ENCODE peak calls at places on chromosomes 12 and 14, in ten cellular contexts. D, E, N, Z, V, F, P, S, A and B are unnamed samples.
A peak's percentile ranks its signal among the peaks of the same experiment; 100 is the strongest.

GRCh38 chr14:64891173-64891838 is 11.6 kb upstream of the SPTB start:
- DNase-seq in S (no peak), N (no peak), P (no peak), D (no peak), A (no peak), E (no peak), Z (no peak), F (no peak), V (no peak), B (no peak)

GRCh38 chr12:124734224-124734788 is 129.4 kb downstream of the SCARB1 start:
- DNase-seq in Z (no peak), E (no peak), N (peak; percentile 97), F (no peak), V (peak; percentile 70), A (peak; percentile 62), S (no peak), D (no peak), P (no peak), B (no peak)

GRCh38 chr12:131920902-131921840 is 7.9 kb upstream of the PUS1 start:
- DNase-seq in F (no peak), N (no peak), E (no peak), V (no peak), P (no peak), A (no peak), Z (no peak), D (no peak), S (no peak), B (no peak)

GRCh38 chr14:42779024-42779423 is 1172.3 kb downstream of the LRFN5 start:
- DNase-seq in V (no peak), A (no peak), D (no peak), P (no peak), E (no peak), S (peak; percentile 53), F (no peak), Z (no peak), N (no peak), B (no peak)

GRCh38 chr12:41213107-41213506 is 25.0 kb downstream of the PDZRN4 start:
- DNase-seq in P (no peak), D (no peak), N (no peak), F (no peak), V (no peak), Z (no peak), E (no peak), A (no peak), S (no peak), B (no peak)

GRCh38 chr12:117967512-117967911 is 1.3 kb downstream of the KSR2 start:
- DNase-seq in V (no peak), D (no peak), P (no peak), E (no peak), F (no peak), Z (no peak), A (no peak), N (peak; percentile 55), S (no peak), B (no peak)

GRCh38 chr12:52189376-52190174 is 2.2 kb downstream of the KRT80 start:
- DNase-seq in P (no peak), V (no peak), A (no peak), D (no peak), Z (peak; percentile 46), F (no peak), E (no peak), S (no peak), N (no peak), B (no peak)

GRCh38 chr12:47909839-47910465 is 5.2 kb upstream of the VDR start:
- DNase-seq in S (peak; percentile 87), F (no peak), V (no peak), Z (no peak), P (no peak), E (no peak), N (peak; percentile 32), A (no peak), D (no peak), B (no peak)

GRCh38 chr12:67039995-67040860 is 228.9 kb upstream of the CAND1 start:
- DNase-seq in E (no peak), A (no peak), F (no peak), Z (no peak), P (no peak), N (no peak), V (no peak), S (no peak), D (no peak), B (no peak)

GRCh38 chr14:65301862-65302539 is 110.5 kb upstream of the FUT8 start:
- DNase-seq in Z (no peak), A (no peak), E (no peak), F (peak; percentile 73), D (peak; percentile 78), V (no peak), S (no peak), N (peak; percentile 72), P (no peak), B (no peak)

GRCh38 chr12:1041478-1041877 is 50.5 kb downstream of the ERC1 start:
- DNase-seq in E (no peak), Z (no peak), A (no peak), F (no peak), S (peak; percentile 19), V (no peak), N (no peak), D (no peak), P (no peak), B (no peak)
- TF ChIP-seq CTCF in E (no peak), Z (no peak), A (no peak), F (no peak), S (no peak), V (no peak), N (no peak), D (no peak), P (no peak), B (no peak)

DNA sequence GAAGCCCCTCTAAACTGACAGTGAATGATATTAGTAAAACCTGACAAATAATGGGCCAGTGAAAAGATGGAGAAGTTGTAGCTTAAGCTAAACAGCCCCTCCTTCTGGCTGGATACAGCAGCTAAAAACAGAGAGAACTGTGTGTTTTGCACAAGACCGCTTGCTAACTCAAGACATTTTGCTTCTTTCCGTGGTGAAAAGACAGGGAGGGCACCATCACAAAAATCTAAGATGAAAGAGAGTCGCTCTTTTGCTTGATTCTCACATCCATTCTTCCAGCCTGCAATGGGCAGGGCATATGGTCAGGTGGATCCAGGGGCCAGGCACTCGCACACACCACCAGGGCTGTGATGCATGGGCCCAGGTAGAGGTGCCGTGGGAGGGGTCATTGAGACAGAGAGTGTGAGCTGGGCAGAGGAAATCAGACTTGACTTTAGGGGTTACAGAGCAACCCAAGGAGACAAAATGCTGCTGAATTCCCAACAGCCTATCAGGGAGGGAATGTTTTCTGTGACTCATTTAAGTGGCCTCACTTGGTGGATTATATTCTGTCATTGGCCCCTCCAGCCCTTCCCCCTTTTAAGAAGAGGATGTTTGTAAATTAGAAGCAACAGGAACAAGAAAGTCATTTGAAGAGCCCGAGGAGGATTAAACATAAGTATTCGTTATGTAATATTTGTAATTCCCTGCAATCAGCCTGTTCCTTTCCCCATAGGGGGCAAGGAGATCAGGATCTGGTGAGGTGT is 12.2 kb downstream of the EMP1 start:
- DNase-seq in S (no peak), N (peak; percentile 69), D (no peak), P (no peak), F (peak; percentile 44), A (peak; percentile 67), Z (peak; percentile 50), E (no peak), V (no peak), B (no peak)
- TF ChIP-seq CTCF in S (peak; percentile 46), N (peak; percentile 98), D (no peak), P (no peak), F (peak; percentile 69), A (peak; percentile 74), Z (peak; percentile 75), E (peak; percentile 11), V (peak; percentile 45), B (peak; percentile 69)

GRCh38 chr14:57378661-57379060 is 11.7 kb upstream of the NAA30 start:
- DNase-seq in D (no peak), S (peak; percentile 42), P (no peak), Z (no peak), A (peak; percentile 9), E (no peak), V (no peak), N (no peak), F (no peak), B (no peak)
- TF ChIP-seq CTCF in D (no peak), S (no peak), P (no peak), Z (peak; percentile 69), A (peak; percentile 44), E (no peak), V (no peak), N (peak; percentile 47), F (no peak), B (peak; percentile 22)

DNA sequence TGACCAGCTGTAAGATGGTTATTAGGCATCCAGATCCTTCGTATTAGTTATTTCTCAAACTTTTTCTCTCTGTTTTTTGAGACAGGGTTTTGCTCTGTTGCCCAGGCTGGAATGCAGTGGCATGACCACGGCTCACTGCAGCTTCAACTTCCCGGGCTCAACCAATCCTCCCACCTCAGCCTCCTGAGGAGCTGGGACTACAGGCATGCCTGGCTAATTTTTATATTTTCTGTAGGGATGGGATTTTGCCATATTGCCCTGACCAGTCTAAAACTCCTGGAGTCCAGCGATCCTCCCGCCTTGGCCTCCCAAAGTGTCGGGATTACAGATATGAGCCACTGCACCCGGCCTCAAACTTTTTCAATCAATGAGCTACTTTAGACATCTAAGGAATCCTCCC is 33.1 kb downstream of the FZD10 start:
- DNase-seq in S (no peak), E (no peak), F (no peak), Z (no peak), A (no peak), P (no peak), V (no peak), N (no peak), D (no peak), B (no peak)
- TF ChIP-seq CTCF in S (no peak), E (no peak), F (no peak), Z (no peak), A (no peak), P (no peak), V (no peak), N (no peak), D (no peak), B (no peak)

DNA sequence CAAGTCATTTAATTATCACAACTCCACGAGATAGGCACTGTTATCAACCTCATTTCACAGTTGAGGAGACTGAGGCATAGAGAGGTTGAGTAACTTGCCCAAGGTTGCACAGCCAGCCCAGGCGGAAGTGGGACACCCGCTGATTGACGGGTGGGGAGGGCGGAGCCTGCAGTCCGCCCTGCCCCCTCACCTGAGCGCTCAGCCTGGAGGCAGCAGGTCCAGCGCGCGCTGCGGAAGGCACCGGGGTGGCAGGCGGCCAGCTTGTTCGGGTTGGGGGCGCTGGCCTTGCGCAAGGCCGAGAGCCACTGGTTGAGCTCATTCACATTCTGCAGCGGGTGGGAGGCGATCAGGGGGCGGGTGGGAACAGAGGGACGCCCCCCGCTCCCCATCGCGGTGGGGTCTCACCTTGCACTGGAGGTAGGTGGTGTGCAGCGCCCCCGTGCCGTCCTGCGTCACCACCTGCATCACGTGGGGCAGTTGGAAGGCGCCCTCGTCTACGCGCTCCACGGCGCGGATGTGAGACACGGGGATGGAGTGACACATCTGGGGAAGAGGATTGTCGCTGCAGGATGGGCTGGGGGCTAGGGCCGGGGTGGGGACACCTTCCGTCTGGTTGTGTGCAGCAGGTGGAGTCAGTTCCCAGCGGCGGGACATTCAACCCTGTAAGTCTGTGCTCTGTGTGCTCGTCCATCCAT is 31.7 kb downstream of the RASAL1 start:
- DNase-seq in V (peak; percentile 53), D (peak; percentile 50), P (no peak), A (peak; percentile 36), Z (no peak), F (no peak), S (no peak), E (no peak), N (peak; percentile 97), B (peak; percentile 34)
- TF ChIP-seq CTCF in V (no peak), D (no peak), P (no peak), A (no peak), Z (no peak), F (no peak), S (no peak), E (no peak), N (peak; percentile 63), B (peak; percentile 33)